ENCODE peak calls at places on chromosomes 13 and 19, in five cellular contexts. Q is mesenchymal stem cell, O is neuronal stem cell, W is H1, A is trophoblast cell. Z is an unnamed sample.

GRCh38 chr13:77300176-77301141 is 26.4 kb downstream of the MYCBP2 start:
- DNase-seq in W (no peak), A (peak), Q (peak), O (no peak), Z (no peak)

GRCh38 chr19:56477429-56478338 is 539 bp upstream of the ZNF667 start:
- DNase-seq in A (peak), Q (peak), W (peak), O (peak), Z (peak)

GRCh38 chr19:5547881-5548280 is 19.9 kb downstream of the TINCR start:
- DNase-seq in W (peak), A (peak), Q (peak), O (no peak), Z (peak)

GRCh38 chr13:35979378-35979911 is 151.7 kb downstream of the DCLK1 start:
- DNase-seq in Q (peak), O (no peak), W (no peak), A (peak), Z (no peak)

GRCh38 chr19:19409235-19410030 is 4.0 kb downstream of the GATAD2A start:
- DNase-seq in A (peak), Q (no peak), O (no peak), W (no peak), Z (no peak)

GRCh38 chr13:28611654-28612131 is 47.2 kb upstream of the POMP start:
- DNase-seq in W (no peak), A (peak), Q (peak), O (no peak), Z (no peak)

GRCh38 chr13:90201198-90201597 is 1146.3 kb upstream of the MIR17HG start:
- DNase-seq in O (no peak), Q (peak), A (no peak), W (no peak), Z (no peak)

GRCh38 chr19:45558399-45558878 is 26.2 kb downstream of the OPA3 start:
- DNase-seq in A (peak), Q (peak), O (peak), W (peak), Z (peak)

GRCh38 chr19:54248016-54248601 is 5.5 kb upstream of the LILRA6 start:
- DNase-seq in W (no peak), A (peak), O (no peak), Q (no peak), Z (no peak)

GRCh38 chr19:7772752-7773291 is 9.8 kb downstream of the CLEC4M start:
- DNase-seq in W (no peak), A (peak), Q (peak), O (no peak), Z (no peak)

GRCh38 chr19:4589579-4590410 is 30.3 kb upstream of the SEMA6B start:
- DNase-seq in A (peak), O (no peak), Q (no peak), W (peak), Z (no peak)

GRCh38 chr19:1568320-1569019 is at the start of gene MEX3D:
- DNase-seq in W (peak), O (peak), Q (peak), A (peak), Z (peak)

GRCh38 chr13:48979892-48980291 is 4.2 kb downstream of the FNDC3A start:
- DNase-seq in W (no peak), Q (no peak), A (no peak), O (no peak), Z (no peak)

GRCh38 chr19:38265213-38265861 is 964 bp downstream of the SPINT2 start:
- DNase-seq in W (no peak), O (no peak), Q (no peak), A (peak), Z (no peak)

GRCh38 chr13:50699874-50700663 is 143.4 kb downstream of the DLEU7 start:
- DNase-seq in W (no peak), O (no peak), Q (no peak), A (no peak), Z (no peak)

GRCh38 chr13:46845146-46845545 is 48.2 kb upstream of the ESD start:
- DNase-seq in Q (no peak), W (no peak), O (no peak), A (no peak), Z (no peak)

GRCh38 chr13:76822691-76823267 is 63.4 kb downstream of the KCTD12 start:
- DNase-seq in O (no peak), A (peak), W (no peak), Q (peak), Z (no peak)

DNA sequence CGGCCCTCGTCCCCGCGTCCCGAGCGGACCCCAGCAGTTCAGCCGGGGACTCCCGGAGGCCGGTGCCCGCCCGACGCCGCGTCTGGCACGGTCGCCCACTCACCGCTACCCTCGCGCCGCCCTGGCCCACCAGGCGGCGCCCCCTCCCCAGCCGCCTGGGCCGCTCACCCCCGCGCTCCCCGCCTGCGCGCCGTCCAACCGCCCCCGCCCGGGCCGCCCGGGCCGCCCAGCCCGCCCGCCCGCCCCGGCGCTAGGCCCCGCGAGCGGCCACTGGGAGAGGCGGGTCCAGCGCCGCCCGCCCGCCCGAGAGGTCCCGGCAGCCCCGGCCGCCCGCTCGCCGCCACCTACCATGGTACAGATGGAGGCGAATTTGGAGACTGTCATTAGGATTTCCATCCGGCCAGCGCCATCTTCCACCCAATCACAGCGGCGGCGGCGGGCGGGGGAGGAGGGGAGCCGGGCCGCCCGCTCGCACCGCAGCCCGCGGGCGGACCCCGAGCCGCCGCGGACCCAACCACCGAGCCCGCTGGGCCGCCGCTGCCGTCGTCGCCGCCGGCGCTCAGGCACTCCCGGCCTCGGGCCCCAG is at the start of gene USP12:
- DNase-seq in W (peak), A (no peak), Q (peak), O (no peak), Z (peak)
- H2AFZ ChIP-seq in W (peak), A (peak), Q (no peak), O (peak), Z (no peak)

GRCh38 chr13:97588993-97589392 is 155.0 kb downstream of the RAP2A start:
- DNase-seq in A (peak), O (no peak), Q (no peak), W (no peak), Z (no peak)
- H2BK12ac ChIP-seq in A (no peak), O (no peak), Q (no peak), W (no peak), Z (no peak)

DNA sequence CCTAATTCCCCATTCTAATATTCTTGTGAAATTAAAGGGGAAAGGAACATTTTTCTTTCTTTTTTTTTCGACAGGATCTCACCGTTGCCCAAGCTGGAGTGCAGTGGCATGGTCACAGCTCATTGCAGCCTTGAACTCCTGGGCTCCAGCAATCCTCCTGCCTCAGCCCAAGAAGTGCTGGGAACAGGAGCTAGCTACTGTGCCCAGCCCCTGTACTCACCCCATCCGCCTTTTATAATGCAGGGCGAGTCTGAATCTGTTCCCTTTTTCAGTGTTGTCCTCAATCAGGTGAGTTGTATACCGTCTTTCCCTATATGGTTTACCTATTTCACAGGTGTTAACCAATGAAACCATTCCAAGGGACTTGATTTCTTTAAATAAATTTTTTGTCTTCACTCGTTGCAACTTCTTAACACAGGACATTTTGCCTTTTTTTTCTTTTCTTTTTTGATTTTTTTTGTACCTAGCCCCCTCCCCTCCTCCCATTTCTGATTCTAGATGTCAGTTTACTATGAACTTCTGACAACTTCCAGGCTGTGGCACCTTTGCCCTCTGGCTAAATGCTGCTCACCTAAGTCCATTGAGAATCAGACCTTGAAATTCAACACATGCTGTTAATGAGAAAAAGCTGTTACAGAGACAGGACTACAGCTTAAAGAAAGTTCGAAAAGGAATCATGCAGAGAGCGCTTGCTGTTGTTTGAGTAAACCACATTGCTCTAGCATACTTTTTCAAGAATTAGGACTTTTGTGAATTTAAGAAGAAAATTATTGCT is 562.1 kb upstream of the KLF12 start:
- DNase-seq in W (no peak), O (no peak), Q (no peak), A (no peak), Z (no peak)
- H2AFZ ChIP-seq in W (no peak), O (no peak), Q (no peak), A (no peak), Z (no peak)

GRCh38 chr19:39735688-39736087 is 2.1 kb downstream of the CLC start:
- DNase-seq in O (no peak), W (no peak), Q (no peak), A (no peak), Z (no peak)
- H2BK12ac ChIP-seq in O (no peak), W (no peak), Q (no peak), A (no peak), Z (no peak)

DNA sequence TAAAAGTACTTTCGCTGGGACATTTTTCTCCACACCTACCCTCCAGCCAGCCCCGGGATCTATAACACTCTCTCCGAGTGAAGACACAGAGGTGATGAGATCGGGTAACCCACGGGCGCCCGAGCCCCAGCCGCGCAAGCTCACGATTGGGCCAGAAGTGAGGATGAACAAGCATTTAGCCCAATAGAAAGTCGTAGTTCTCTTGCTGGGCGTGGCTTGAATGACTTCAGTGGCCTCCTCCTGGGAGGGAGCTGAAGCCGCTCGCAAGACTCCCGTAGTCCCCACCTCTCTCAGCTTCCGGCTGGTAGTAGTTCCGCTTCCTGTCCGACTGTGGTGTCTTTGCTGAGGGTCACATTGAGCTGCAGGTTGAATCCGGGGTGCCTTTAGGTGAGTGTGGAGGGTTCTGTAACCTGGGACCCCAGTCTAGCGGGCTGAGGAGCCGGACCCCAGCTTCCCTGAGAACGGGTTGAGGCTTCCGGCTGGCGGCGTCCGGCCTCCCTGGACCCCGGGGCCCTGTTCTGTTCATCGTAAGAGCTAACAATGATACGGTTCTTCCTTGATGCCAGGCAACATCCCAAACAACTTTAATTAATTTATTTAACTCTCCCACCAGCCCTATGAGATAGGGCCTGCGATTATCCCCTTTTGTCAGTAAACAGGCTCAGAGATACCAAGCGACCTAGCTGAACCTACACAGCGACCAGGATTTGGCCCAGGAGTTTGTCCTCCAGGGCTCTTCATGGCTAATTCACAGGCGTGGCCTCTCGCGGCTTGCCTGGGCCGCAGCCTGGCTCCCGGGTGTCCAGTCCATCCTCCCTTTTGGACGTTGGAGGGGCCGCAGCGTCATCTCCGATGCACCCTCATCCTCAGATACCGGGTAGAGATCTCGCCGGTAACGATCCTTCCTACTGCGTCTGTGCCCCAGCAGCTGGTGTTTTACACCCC is at the start of gene COX6B1:
- DNase-seq in W (peak), O (peak), A (peak), Q (peak), Z (peak)
- H2AFZ ChIP-seq in W (no peak), O (peak), A (peak), Q (peak), Z (no peak)

GRCh38 chr19:47505506-47505905 is 9.4 kb downstream of the NAPA start:
- DNase-seq in A (no peak), W (no peak), O (no peak), Q (no peak), Z (no peak)

GRCh38 chr19:47499863-47500830 is 14.7 kb downstream of the NAPA start:
- DNase-seq in A (no peak), O (no peak), Q (no peak), W (no peak), Z (peak)

GRCh38 chr19:47503823-47504145 is 11.1 kb downstream of the NAPA start:
- DNase-seq in W (no peak), O (no peak), Q (no peak), A (no peak), Z (no peak)

GRCh38 chr19:47506459-47506858 is 8.4 kb downstream of the NAPA start:
- DNase-seq in O (no peak), Q (no peak), A (no peak), W (no peak), Z (no peak)

DNA sequence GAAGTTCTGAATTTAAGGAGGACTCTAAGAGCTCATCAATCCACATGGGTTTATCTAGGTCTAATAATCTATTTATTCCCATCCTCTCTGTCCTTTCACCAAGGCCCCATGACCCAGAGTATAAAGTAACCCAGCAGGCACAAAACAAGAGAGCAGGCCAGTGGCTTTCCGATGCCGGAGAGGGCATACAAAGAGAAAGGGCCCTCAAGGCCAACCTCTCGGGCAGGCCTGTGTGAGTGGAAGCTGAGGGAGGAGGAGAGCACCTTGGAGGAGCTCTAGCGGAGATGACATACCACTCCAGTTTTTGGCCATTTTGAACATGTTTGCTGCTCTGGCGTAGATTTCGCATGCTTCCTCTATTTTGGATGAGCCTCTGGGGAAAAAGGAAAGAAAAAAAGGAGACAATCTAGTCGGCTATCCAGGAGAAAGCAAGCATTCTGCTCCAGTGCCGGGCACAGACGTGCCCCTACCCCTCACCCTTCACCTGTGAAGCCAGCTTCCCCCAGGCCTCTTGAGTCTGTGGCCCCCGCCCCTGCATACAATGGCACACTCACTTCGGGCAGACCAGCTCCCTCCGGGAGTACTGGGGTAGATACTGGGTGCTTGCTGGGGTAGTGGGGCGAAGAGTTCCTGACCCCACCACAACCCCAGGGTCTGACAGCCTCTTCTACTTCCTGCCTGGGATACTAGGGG is 11.6 kb downstream of the NAPA start:
- DNase-seq in W (no peak), A (no peak), Q (no peak), O (no peak), Z (no peak)
- H2BK12ac ChIP-seq in W (no peak), A (no peak), Q (no peak), O (no peak), Z (no peak)

GRCh38 chr13:85525411-85525810 is 273.8 kb downstream of the SLITRK6 start:
- DNase-seq in O (no peak), W (no peak), Q (peak), A (no peak), Z (no peak)

GRCh38 chr13:85529216-85529590 is 270.0 kb downstream of the SLITRK6 start:
- DNase-seq in Q (peak), A (peak), O (no peak), W (no peak), Z (no peak)

GRCh38 chr13:85528578-85529215 is 270.5 kb downstream of the SLITRK6 start:
- DNase-seq in A (peak), W (no peak), O (no peak), Q (peak), Z (no peak)
- H2AFZ ChIP-seq in A (no peak), W (peak), O (peak), Q (no peak), Z (no peak)

GRCh38 chr19:40960062-40960685 is 30.9 kb upstream of the CYP2B6 start:
- DNase-seq in O (no peak), A (no peak), W (no peak), Q (no peak), Z (no peak)

GRCh38 chr19:40948580-40949299 is 42.3 kb upstream of the CYP2B6 start:
- DNase-seq in O (no peak), Q (no peak), A (no peak), W (no peak), Z (no peak)

GRCh38 chr19:40959338-40959737 is 31.7 kb upstream of the CYP2B6 start:
- DNase-seq in Q (no peak), O (no peak), A (no peak), W (no peak), Z (no peak)

DNA sequence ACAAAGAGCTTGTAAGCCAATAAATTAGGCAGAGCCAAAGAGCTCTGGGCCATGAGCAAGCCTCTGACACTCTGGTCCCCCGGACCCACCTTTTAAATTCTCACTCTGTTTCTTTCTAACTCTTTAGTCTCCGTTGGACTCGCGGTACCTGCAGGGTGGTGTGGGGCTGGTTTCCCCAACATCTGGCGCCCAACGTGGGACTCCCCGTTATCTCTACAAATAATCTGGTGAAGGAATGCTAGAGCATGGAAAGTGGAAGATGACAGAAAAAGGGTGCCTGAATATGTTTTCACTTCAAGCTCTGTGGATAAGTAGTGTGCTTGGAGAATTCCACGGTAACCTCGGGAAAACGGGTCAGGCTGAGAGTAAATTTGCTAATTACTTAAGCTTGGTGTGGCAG is 36.5 kb upstream of the CYP2B6 start:
- DNase-seq in O (no peak), W (no peak), Q (peak), A (no peak), Z (no peak)
- H2BK12ac ChIP-seq in O (no peak), W (no peak), Q (no peak), A (no peak), Z (no peak)

DNA sequence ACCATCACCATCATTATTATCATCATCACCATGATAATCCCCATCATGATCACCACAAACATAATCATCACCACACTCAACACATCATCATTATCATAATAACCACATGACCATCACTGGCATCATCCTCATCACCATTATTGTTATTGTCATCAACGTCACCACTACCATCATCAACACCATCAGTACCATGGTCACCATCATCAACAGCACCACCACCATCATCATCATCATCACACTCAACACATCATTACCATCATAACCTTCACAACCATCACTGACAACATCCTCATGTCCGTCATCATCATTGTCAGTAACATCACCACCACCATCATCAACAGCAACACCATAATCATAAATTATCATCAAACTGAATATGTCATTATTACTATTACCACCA is 73.2 kb downstream of the MBD3L1 start:
- DNase-seq in A (no peak), Q (no peak), W (no peak), O (no peak), Z (no peak)
- H2AFZ ChIP-seq in A (no peak), Q (no peak), W (no peak), O (no peak), Z (no peak)

Z was measured in H9.